ENCODE peak calls at places on chromosomes 11 and 22, in four cellular contexts. W, O, H and N are unnamed samples.

GRCh38 chr22:40855104-40855959 is 1.1 kb downstream of the ST13 start:
- DNase-seq in H (no peak), O (no peak), W (no peak), N (no peak)

GRCh38 chr11:20116825-20117224 is 43.5 kb downstream of the DBX1 start:
- DNase-seq in W (no peak), O (no peak), H (no peak), N (no peak)

GRCh38 chr11:36126703-36127102 is 162.5 kb downstream of the COMMD9 start:
- DNase-seq in W (no peak), H (no peak), O (no peak), N (no peak)

GRCh38 chr11:88523362-88524028 is 186.0 kb upstream of the CTSC start:
- DNase-seq in W (no peak), O (peak), H (no peak), N (no peak)

GRCh38 chr11:44775366-44776356 is 48.9 kb downstream of the TSPAN18 start:
- DNase-seq in W (peak), H (peak), O (peak), N (peak)

GRCh38 chr11:13962562-13963168 is at the start of gene SPON1:
- DNase-seq in O (no peak), H (no peak), W (no peak), N (no peak)

GRCh38 chr22:46058591-46059519 is 81.9 kb upstream of the WNT7B start:
- DNase-seq in O (no peak), H (no peak), W (no peak), N (no peak)

GRCh38 chr11:62879554-62879953 is 1.1 kb upstream of the SLC3A2 start:
- DNase-seq in H (no peak), W (no peak), O (no peak), N (no peak)

GRCh38 chr11:128294685-128295079 is 292.7 kb downstream of the ETS1 start:
- DNase-seq in W (no peak), O (no peak), H (no peak), N (no peak)

GRCh38 chr11:65503923-65504670 is 5.3 kb downstream of the MALAT1 start:
- DNase-seq in W (no peak), O (no peak), H (no peak), N (peak)

GRCh38 chr11:48107188-48107704 is 109.4 kb upstream of the OR4B1 start:
- DNase-seq in O (peak), W (no peak), H (no peak), N (no peak)

GRCh38 chr11:65946655-65947054 is 1.4 kb downstream of the TSGA10IP start:
- DNase-seq in H (no peak), W (no peak), O (no peak), N (no peak)

GRCh38 chr11:99117603-99118002 is 96.9 kb downstream of the CNTN5 start:
- DNase-seq in H (peak), W (no peak), O (no peak), N (no peak)

GRCh38 chr11:4191031-4191571 is 96.5 kb downstream of the RRM1 start:
- DNase-seq in W (no peak), O (no peak), H (no peak), N (no peak)

GRCh38 chr22:46187862-46188261 is 37.5 kb downstream of the PPARA start:
- DNase-seq in H (no peak), O (no peak), W (no peak), N (no peak)

GRCh38 chr11:72676874-72677341 is 2.7 kb upstream of the PDE2A start:
- DNase-seq in O (peak), W (peak), H (no peak), N (no peak)

GRCh38 chr22:50473088-50473487 is 1.7 kb downstream of the SBF1 start:
- DNase-seq in W (no peak), O (no peak), H (no peak), N (no peak)

GRCh38 chr11:6650980-6651379 is 4.6 kb downstream of the DCHS1 start:
- DNase-seq in H (no peak), W (no peak), O (no peak), N (no peak)

GRCh38 chr22:44261861-44262595 is 50.7 kb downstream of the SHISAL1 start:
- DNase-seq in O (no peak), W (no peak), H (no peak), N (no peak)

GRCh38 chr11:119808431-119809185 is 79.6 kb upstream of the NECTIN1 start:
- DNase-seq in H (no peak), W (no peak), O (no peak), N (no peak)

GRCh38 chr11:115290479-115291390 is 213.5 kb downstream of the CADM1 start:
- DNase-seq in H (no peak), W (no peak), O (no peak), N (no peak)